ENCODE peak calls at places on chromosomes 3 and 15, in seven cellular contexts. M, G, J, D, Z, Q and I are unnamed samples.

GRCh38 chr3:72595927-72596610 is 252.2 kb downstream of the SHQ1 start:
- DNase-seq in D (no peak), M (no peak), G (no peak), Z (no peak), Q (no peak), J (no peak), I (peak)

GRCh38 chr3:4776980-4777581 is 202.2 kb upstream of the BHLHE40 start:
- DNase-seq in D (no peak), J (no peak), Z (no peak), Q (no peak), M (no peak), G (peak), I (no peak)

GRCh38 chr3:65265942-65266341 is 578.1 kb upstream of the ADAMTS9 start:
- DNase-seq in Z (no peak), M (no peak), J (no peak), Q (no peak), G (no peak), D (no peak), I (no peak)

GRCh38 chr3:101167341-101167740 is 153.0 kb downstream of the IMPG2 start:
- DNase-seq in D (no peak), J (no peak), Z (no peak), Q (no peak), G (no peak), M (no peak), I (no peak)

GRCh38 chr3:36606871-36607765 is 157.2 kb downstream of the DCLK3 start:
- DNase-seq in Q (no peak), Z (no peak), D (no peak), M (no peak), J (no peak), G (no peak), I (no peak)

GRCh38 chr15:68986292-68986691 is 28.2 kb upstream of the NOX5 start:
- DNase-seq in M (no peak), G (no peak), D (no peak), Z (no peak), J (no peak), Q (no peak), I (no peak)

GRCh38 chr3:99808163-99808794 is 9.4 kb upstream of the CMSS1 start:
- DNase-seq in Q (no peak), Z (peak), J (peak), D (peak), G (peak), M (no peak), I (peak)

GRCh38 chr3:15206662-15207576 is 873 bp downstream of the CAPN7 start:
- DNase-seq in G (peak), Z (peak), Q (peak), M (no peak), D (peak), J (no peak), I (peak)

GRCh38 chr3:100879445-100879844 is 113.8 kb downstream of the ABI3BP start:
- DNase-seq in G (no peak), Z (no peak), Q (no peak), J (no peak), D (no peak), M (no peak), I (no peak)

GRCh38 chr3:122350814-122351418 is 25.9 kb downstream of the CSTA start:
- DNase-seq in J (no peak), D (no peak), Z (no peak), M (no peak), Q (no peak), G (no peak), I (no peak)

GRCh38 chr3:126259411-126260391 is 79.3 kb upstream of the ALDH1L1 start:
- DNase-seq in M (no peak), D (peak), G (peak), Q (peak), J (peak), Z (peak), I (no peak)

GRCh38 chr3:13189639-13190375 is 116.6 kb upstream of the IQSEC1 start:
- DNase-seq in G (no peak), Z (no peak), J (no peak), Q (peak), M (no peak), D (no peak), I (peak)

GRCh38 chr3:165070682-165071081 is 7.6 kb downstream of the SI start:
- DNase-seq in Z (no peak), G (peak), D (no peak), Q (no peak), J (no peak), M (no peak), I (no peak)

GRCh38 chr15:89822030-89822429 is 7.4 kb upstream of the ANPEP start:
- DNase-seq in G (peak), Z (no peak), Q (no peak), M (no peak), J (no peak), D (no peak), I (no peak)

GRCh38 chr15:58608711-58609110 is 140.8 kb downstream of the ADAM10 start:
- DNase-seq in G (no peak), Z (no peak), D (no peak), M (no peak), J (no peak), Q (no peak), I (no peak)

GRCh38 chr15:78392430-78392829 is 45.6 kb upstream of the IREB2 start:
- DNase-seq in Q (no peak), M (no peak), D (no peak), Z (peak), G (no peak), J (no peak), I (no peak)

GRCh38 chr3:98788651-98789050 is 25.5 kb downstream of the ST3GAL6 start:
- DNase-seq in Z (no peak), G (no peak), D (no peak), M (no peak), Q (no peak), J (peak), I (no peak)

GRCh38 chr3:141083831-141084624 is 32.9 kb downstream of the SPSB4 start:
- DNase-seq in D (no peak), M (no peak), G (no peak), J (no peak), Z (no peak), Q (no peak), I (no peak)

GRCh38 chr15:83973816-83974215 is 261.8 kb upstream of the GOLGA6L4 start:
- DNase-seq in M (no peak), J (peak), D (no peak), Z (no peak), Q (no peak), G (peak), I (no peak)

GRCh38 chr3:99999541-99999940 is 114.8 kb downstream of the FILIP1L start:
- DNase-seq in D (no peak), J (no peak), Z (no peak), G (no peak), M (no peak), Q (no peak), I (no peak)

GRCh38 chr15:65939901-65940617 is 70.8 kb downstream of the RAB11A start:
- DNase-seq in M (no peak), D (no peak), J (no peak), Z (peak), Q (no peak), G (peak), I (peak)

GRCh38 chr3:51082363-51082762 is 302.7 kb upstream of the MANF start:
- DNase-seq in M (no peak), G (no peak), J (no peak), Q (no peak), D (no peak), Z (no peak), I (no peak)

GRCh38 chr3:88150371-88150770 is 612 bp downstream of the C3orf38 start:
- DNase-seq in D (no peak), M (no peak), Q (no peak), J (peak), G (no peak), Z (no peak), I (no peak)

GRCh38 chr3:88150771-88151170 is 1.0 kb downstream of the C3orf38 start:
- DNase-seq in G (no peak), M (no peak), D (no peak), J (peak), Q (no peak), Z (no peak), I (no peak)

GRCh38 chr3:88149146-88149515 is 628 bp upstream of the C3orf38 start:
- DNase-seq in G (no peak), M (no peak), Q (no peak), Z (no peak), D (no peak), J (no peak), I (peak)

GRCh38 chr3:88148651-88149050 is 1.1 kb upstream of the C3orf38 start:
- DNase-seq in Q (no peak), J (no peak), G (no peak), D (no peak), Z (no peak), M (no peak), I (no peak)

DNA sequence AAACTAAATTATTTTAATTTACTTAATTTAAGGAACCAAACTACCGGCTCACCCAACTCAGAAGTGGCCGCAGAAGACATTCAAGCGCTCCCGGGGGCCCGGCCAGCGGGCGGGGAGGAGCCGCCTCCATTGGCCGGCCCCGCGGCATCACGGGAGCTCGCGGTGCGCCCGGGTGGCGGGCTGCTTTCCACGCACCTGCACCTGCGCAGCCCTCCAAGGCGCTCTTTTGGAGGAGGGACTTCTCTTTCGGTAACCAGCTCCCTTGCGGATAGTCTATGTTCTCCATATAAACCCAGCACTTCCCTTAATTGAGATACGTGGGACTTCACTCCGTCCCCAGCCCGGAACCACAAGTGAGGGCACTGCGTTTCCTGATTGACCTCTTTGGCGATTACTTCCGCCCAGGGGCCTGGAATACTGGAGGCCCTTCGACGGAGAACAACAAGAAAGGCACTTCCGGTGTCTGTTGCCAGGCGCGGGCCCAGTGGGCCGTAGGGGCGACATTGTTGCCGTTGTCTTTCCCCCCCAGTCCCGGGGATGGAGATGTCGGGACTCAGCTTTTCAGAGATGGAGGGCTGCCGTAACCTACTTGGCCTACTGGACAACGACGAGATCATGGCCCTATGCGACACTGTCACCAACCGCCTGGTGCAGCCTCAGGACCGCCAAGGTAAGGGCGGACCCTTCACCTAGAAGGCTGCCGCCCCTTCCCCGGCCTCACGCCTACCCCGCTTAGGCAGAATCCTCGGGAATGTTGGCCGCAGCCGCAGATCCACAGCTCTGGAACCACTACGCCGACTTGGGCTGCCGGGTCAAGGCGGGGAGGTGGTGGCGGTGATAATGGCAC is at the start of gene C3orf38:
- DNase-seq in G (peak), J (peak), D (peak), Z (peak), M (peak), Q (peak), I (peak)
- TF ChIP-seq POLR2A in G (peak), J (peak), D (peak), Z (no peak), M (no peak), Q (peak), I (peak)

GRCh38 chr15:40951764-40952163 is 1.5 kb upstream of the CHAC1 start:
- DNase-seq in Q (no peak), Z (no peak), G (no peak), D (no peak), J (no peak), M (no peak), I (no peak)

GRCh38 chr15:40953713-40954074 is 423 bp downstream of the CHAC1 start:
- DNase-seq in J (no peak), Q (no peak), M (no peak), Z (no peak), G (no peak), D (no peak), I (no peak)

GRCh38 chr15:40955141-40955903 is 2.1 kb downstream of the CHAC1 start:
- DNase-seq in Z (no peak), G (no peak), Q (no peak), D (no peak), M (no peak), J (no peak), I (no peak)

GRCh38 chr15:40952301-40952900 is 870 bp upstream of the CHAC1 start:
- DNase-seq in G (no peak), M (no peak), J (peak), D (no peak), Q (no peak), Z (no peak), I (no peak)

DNA sequence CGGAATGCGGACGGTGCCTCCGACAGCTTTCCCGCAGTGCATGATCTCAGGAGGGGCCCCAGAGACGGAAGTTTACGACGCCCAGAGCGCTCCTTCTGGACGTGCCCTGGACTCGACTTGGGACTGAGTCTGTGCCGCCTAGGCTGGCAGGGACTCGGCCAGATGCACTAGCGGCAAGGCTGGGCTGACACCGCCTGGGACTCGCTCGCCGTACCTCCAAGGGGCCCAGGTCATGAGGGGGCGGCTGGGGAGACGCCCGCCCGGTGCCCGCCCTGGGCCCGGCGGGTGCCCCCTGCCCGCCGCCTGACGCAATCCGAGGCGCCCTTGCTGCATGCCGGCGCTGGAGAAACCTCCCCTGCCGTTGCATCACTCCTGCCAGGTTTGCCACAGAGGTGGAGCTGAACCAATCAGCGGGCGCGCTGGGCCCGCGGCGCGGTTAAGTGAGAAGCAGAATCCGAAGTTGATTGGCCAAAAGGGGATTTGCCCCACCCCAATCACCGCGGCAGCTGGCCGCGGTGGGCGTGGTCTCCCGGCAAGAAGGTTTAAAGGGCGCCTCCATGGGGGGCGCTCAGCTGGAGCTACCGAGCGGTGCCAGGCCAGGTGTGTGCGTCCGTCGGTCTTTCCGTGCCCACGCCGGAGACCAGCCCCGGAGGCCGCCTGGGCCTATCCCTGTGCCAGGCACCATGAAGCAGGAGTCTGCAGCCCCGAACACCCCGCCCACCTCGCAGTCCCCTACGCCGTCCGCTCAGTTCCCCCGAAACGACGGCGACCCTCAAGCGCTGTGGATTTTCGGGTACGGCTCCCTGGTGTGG is at the start of gene CHAC1:
- DNase-seq in M (peak), G (peak), J (peak), Q (peak), D (peak), Z (peak), I (peak)
- TF ChIP-seq POLR2A in M (no peak), G (no peak), J (peak), Q (peak), D (peak), Z (no peak), I (peak)

GRCh38 chr15:101445562-101446526 is 43.7 kb downstream of the PCSK6 start:
- DNase-seq in M (no peak), D (no peak), Q (peak), J (peak), Z (peak), G (peak), I (no peak)

GRCh38 chr15:101447168-101447533 is 42.4 kb downstream of the PCSK6 start:
- DNase-seq in G (no peak), Z (no peak), D (no peak), J (no peak), Q (peak), M (no peak), I (no peak)

GRCh38 chr15:101446527-101447167 is 42.9 kb downstream of the PCSK6 start:
- DNase-seq in M (no peak), Q (peak), Z (peak), G (no peak), J (peak), D (no peak), I (no peak)

GRCh38 chr15:101448336-101448735 is 41.2 kb downstream of the PCSK6 start:
- DNase-seq in J (no peak), D (no peak), G (no peak), Z (peak), M (no peak), Q (no peak), I (no peak)

DNA sequence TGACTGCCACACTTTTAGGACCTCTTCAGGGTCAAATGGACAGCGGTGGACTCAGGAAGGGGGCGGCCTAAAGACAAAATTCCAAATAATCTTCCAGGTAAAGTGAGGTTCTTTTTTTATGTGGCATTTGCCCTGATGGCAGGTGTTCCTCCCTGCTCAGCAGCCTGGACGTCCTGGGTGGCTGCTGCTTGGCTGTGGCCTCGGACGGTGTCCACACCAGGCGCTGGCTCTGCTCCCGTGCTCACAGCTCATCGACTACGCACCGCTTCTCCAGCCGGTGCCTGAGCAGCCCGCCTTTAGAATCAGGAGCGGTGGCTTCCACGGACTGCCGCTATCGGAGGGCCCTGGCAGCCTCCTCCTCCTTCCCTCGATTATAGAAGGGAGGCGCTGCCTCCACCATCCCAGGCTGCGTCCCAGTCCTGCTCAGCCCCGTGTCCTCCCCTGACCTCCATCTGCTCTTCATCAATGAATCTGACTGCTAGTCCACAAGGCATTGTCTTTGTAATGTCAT is 41.9 kb downstream of the PCSK6 start:
- DNase-seq in G (no peak), Q (no peak), J (no peak), D (no peak), Z (peak), M (no peak), I (no peak)
- TF ChIP-seq POLR2A in G (no peak), Q (no peak), J (no peak), D (no peak), Z (no peak), M (no peak), I (no peak)

DNA sequence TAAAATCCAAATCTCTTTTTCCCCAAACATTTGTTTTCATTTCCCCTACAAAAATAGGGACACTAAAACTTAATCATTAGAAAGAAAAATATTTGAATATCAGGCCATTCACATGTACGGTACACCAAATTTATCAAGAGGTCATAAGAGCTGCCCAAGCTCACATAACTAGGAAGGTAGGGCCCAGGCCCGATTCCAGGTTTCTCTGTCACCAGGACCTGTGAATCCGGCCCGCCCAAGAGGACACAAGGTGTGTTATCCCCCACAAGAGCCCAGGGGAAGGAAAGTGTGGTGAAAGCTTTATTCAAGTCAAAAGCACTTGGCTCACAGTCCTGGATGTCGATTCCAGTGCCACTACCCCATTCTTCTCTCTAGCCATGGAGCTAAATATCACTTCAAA is 130.6 kb downstream of the DMXL2 start:
- DNase-seq in G (no peak), D (no peak), Z (no peak), J (no peak), M (no peak), Q (no peak), I (no peak)
- TF ChIP-seq POLR2A in G (no peak), D (no peak), Z (no peak), J (no peak), M (no peak), Q (no peak), I (no peak)

DNA sequence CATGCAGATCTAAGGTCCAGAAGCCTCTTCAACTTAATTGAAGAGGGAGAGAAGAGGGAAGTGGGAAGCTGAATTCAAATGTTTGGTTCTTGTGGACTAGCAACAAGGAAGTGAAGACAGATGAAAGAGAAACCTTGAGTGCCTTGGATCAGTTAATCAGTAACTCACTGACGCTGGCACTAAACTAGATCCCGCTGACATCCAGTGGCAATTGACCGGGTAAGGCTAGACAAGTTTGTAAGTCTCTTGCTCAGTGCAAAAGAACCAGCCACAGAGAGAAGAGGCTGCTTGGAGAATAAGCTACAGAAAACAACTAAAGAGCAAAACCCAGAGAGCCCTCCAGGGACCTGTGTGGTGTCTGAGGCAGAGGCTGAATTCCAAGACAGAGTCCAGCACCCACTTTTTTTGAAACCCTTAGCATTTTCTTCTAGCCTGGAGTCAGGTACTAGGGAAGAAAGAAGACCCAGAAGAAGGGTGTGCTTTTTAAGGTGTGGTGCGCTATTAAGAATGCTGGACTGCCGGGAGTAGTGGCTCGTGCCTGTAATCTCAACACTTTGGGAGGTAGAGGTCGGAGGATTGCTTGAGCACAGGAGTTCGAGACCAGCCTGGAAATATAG is 6.9 kb downstream of the PLCH1 start:
- DNase-seq in J (no peak), Z (peak), D (peak), Q (no peak), G (peak), M (no peak), I (no peak)
- TF ChIP-seq POLR2A in J (no peak), Z (no peak), D (peak), Q (no peak), G (no peak), M (no peak), I (no peak)